ENCODE peak calls at places on chromosomes 4 and X, in nine cellular contexts. H, T, I, K, S, J, N, D and L are unnamed samples.
A peak's percentile ranks its signal among the peaks of the same experiment; 100 is the strongest.

GRCh38 chrX:55778322-55778721 is 60.8 kb downstream of the RRAGB start:
- DNase-seq in H (no peak), T (no peak), I (no peak), K (no peak), S (no peak), J (no peak), N (peak; percentile 65), D (no peak), L (no peak)

GRCh38 chr4:140243345-140243753 is 89.4 kb upstream of the MAML3 start:
- DNase-seq in H (no peak), T (no peak), I (no peak), K (no peak), S (no peak), J (no peak), N (no peak), D (peak; percentile 25), L (no peak)

GRCh38 chr4:26263165-26263564 is 57.6 kb upstream of the RBPJ start:
- DNase-seq in H (no peak), T (no peak), I (no peak), K (peak; percentile 61), S (no peak), J (no peak), N (no peak), D (peak; percentile 18), L (peak; percentile 9)

GRCh38 chr4:112214397-112215264 is 17.0 kb upstream of the AP1AR start:
- DNase-seq in H (no peak), T (peak; percentile 53), I (no peak), K (no peak), S (no peak), J (no peak), N (peak; percentile 19), D (no peak), L (no peak)

GRCh38 chrX:7996414-7996813 is 69.2 kb upstream of the PNPLA4 start:
- DNase-seq in H (no peak), T (peak; percentile 54), I (no peak), K (peak; percentile 20), S (peak; percentile 0), J (peak; percentile 24), N (peak; percentile 10), D (no peak), L (peak; percentile 15)

GRCh38 chr4:86048426-86048825 is 311.4 kb downstream of the MAPK10 start:
- DNase-seq in H (no peak), T (peak; percentile 84), I (no peak), K (no peak), S (no peak), J (no peak), N (peak; percentile 59), D (no peak), L (no peak)

GRCh38 chr4:20764353-20764752 is 64.1 kb downstream of the PACRGL start:
- DNase-seq in H (no peak), T (peak; percentile 16), I (no peak), K (no peak), S (no peak), J (no peak), N (no peak), D (no peak), L (no peak)

GRCh38 chrX:53000447-53001208 is 42.3 kb upstream of the FAM156A start:
- DNase-seq in H (no peak), T (no peak), I (no peak), K (no peak), S (no peak), J (no peak), N (no peak), D (no peak), L (no peak)

GRCh38 chr4:102778720-102779119 is 18.0 kb upstream of the MANBA start:
- DNase-seq in H (no peak), T (no peak), I (no peak), K (no peak), S (no peak), J (no peak), N (no peak), D (no peak), L (no peak)

GRCh38 chrX:334971-335757 is 16.6 kb upstream of the GTPBP6 start:
- DNase-seq in H (peak; percentile 10), T (no peak), I (no peak), K (no peak), S (no peak), J (no peak), N (no peak), D (no peak), L (no peak)

GRCh38 chr4:81471361-81472248 is at the start of gene RASGEF1B:
- DNase-seq in H (peak; percentile 90), T (peak; percentile 57), I (peak; percentile 85), K (peak; percentile 93), S (peak; percentile 90), J (peak; percentile 77), N (peak; percentile 23), D (peak; percentile 90), L (peak; percentile 85)

GRCh38 chr4:81472249-81473085 is 760 bp upstream of the RASGEF1B start:
- DNase-seq in H (peak; percentile 30), T (peak; percentile 32), I (peak; percentile 43), K (peak; percentile 57), S (no peak), J (peak; percentile 29), N (peak; percentile 8), D (no peak), L (peak; percentile 15)

GRCh38 chr4:81469774-81470455 is 1.8 kb downstream of the RASGEF1B start:
- DNase-seq in H (no peak), T (no peak), I (no peak), K (no peak), S (no peak), J (no peak), N (no peak), D (no peak), L (no peak)

GRCh38 chr4:81468685-81469084 is 3.0 kb downstream of the RASGEF1B start:
- DNase-seq in H (no peak), T (no peak), I (no peak), K (no peak), S (no peak), J (no peak), N (no peak), D (no peak), L (no peak)

DNA sequence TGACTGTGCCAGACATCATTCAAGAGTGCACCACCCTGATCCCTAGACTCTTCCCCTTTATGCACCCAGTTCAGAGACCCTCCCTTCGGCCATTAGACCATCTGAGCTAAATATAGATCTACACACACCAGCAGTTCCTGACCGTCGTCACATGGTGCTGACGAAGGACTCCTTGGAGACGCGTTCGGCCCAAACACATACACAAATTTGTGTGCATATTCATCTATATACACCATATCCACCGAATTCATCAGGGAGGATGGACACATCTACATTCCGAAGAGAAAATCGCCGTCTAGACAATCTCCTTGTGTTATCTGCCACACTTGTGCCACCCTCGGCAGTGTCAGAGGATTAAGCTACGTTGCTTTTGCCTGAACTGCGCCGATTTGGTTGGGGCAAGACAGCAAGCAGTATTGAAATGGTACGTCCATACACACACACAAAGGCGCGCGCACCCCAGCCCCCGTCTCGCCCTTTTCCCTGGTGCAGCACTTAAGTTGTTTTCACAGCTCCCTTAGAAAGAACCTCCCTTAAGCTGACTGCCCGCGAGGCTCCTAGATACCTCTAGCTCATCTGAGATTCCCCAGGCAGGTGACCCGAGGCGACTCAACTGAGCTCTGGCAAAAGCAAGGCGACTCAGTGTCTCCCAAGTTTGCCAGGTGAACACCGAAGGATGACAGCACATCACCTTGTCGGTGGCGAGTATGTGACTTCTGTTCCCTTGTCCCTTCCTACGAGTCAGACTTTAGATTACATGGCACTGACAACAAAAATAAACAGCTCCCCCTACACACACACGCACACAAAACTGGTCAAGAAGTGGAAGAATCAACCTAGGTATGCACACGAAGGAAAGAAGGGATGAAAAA is 1.0 kb downstream of the RASGEF1B start:
- DNase-seq in H (peak; percentile 48), T (no peak), I (peak; percentile 73), K (peak; percentile 73), S (peak; percentile 32), J (peak; percentile 25), N (no peak), D (peak; percentile 14), L (no peak)
- TF ChIP-seq CTCF in H (no peak), T (no peak), I (no peak), K (no peak), S (no peak), J (no peak), N (no peak), D (no peak), L (no peak)

GRCh38 chr4:91631335-91631734 is 672.4 kb upstream of the GRID2 start:
- DNase-seq in H (no peak), T (no peak), I (no peak), K (no peak), S (no peak), J (no peak), N (no peak), D (no peak), L (no peak)

GRCh38 chr4:91630764-91631163 is 673.0 kb upstream of the GRID2 start:
- DNase-seq in H (no peak), T (no peak), I (no peak), K (no peak), S (no peak), J (no peak), N (no peak), D (no peak), L (no peak)

GRCh38 chr4:91636083-91636482 is 667.7 kb upstream of the GRID2 start:
- DNase-seq in H (no peak), T (no peak), I (no peak), K (no peak), S (no peak), J (no peak), N (no peak), D (no peak), L (no peak)
- TF ChIP-seq CTCF in H (no peak), T (no peak), I (no peak), K (no peak), S (no peak), J (no peak), N (no peak), D (no peak), L (no peak)

DNA sequence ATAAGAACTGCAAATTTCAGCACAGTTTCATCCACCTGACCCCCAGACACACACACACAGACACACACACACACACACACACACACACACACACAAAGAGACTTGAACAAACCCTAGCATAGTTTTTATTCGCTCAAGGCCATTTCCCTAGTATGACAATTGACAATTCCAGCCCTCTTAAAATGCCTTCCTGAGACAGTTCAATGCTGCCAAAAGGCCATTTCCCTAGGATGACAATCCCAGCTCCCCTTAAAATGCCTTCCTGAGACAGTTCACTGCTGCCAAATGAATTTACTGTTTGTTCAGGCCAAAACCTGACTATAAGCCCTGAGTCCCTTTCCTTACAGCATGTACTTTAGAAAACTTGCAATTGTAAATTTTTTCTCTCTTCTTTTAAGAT is 259.5 kb upstream of the SLC7A11 start:
- DNase-seq in H (no peak), T (no peak), I (no peak), K (no peak), S (no peak), J (no peak), N (no peak), D (no peak), L (no peak)
- TF ChIP-seq CTCF in H (no peak), T (no peak), I (no peak), K (no peak), S (no peak), J (no peak), N (no peak), D (no peak), L (no peak)

DNA sequence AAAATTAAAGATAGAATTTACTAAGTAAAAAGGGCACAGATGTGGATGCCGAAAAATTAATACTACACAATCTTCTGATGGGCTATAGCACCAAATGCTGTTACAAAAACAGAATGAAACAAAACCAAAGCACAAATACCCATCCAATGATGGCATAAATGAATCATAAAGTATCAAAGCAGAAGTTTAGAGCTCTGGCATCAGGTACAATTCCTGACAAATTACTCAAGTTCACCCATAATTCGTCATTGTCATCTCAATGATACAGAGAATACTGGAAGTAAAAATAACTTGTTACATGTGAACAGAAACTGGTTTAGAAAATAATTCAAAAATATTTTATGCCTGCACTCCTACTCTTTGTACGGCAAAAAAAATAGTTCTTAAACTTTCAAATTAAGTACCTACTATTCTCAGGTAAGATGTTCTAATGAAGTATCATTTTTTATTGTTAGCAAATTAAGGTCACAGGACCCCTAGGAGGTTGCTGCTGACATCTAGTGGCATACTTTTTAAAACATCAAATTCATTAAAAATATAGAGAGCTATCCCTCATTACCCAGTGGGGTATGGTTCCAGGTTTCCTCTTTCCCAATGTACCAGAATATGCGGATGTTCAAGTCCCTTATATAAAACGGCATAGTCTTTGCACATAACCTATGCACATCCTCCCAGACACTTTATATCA is 126.1 kb downstream of the INPP4B start:
- DNase-seq in H (no peak), T (peak; percentile 40), I (no peak), K (no peak), S (no peak), J (no peak), N (peak; percentile 26), D (no peak), L (no peak)
- TF ChIP-seq CTCF in H (peak; percentile 63), T (peak; percentile 50), I (peak; percentile 32), K (no peak), S (peak; percentile 86), J (peak; percentile 27), N (peak; percentile 83), D (peak; percentile 49), L (peak; percentile 60)